ENCODE peak calls at places on chromosomes 5 and 9, in four cellular contexts. G, J, X and T are unnamed samples.
A peak's percentile ranks its signal among the peaks of the same experiment; 100 is the strongest.

GRCh38 chr5:35838370-35839042 is 18.2 kb upstream of the IL7R start:
- DNase-seq in G (no peak), J (no peak), X (no peak), T (no peak)

GRCh38 chr5:151257731-151258715 is 5.0 kb downstream of the GM2A start:
- DNase-seq in G (no peak), J (peak; percentile 33), X (peak; percentile 12), T (no peak)

GRCh38 chr9:7560669-7561305 is 238.8 kb downstream of the DMAC1 start:
- DNase-seq in G (no peak), J (no peak), X (no peak), T (no peak)

GRCh38 chr9:112299514-112299913 is 33.9 kb downstream of the PTBP3 start:
- DNase-seq in G (no peak), J (peak; percentile 61), X (peak; percentile 84), T (peak; percentile 35)

GRCh38 chr9:87157366-87158031 is 210.2 kb upstream of the GAS1 start:
- DNase-seq in G (no peak), J (no peak), X (no peak), T (no peak)

GRCh38 chr9:73565833-73566465 is 414.3 kb downstream of the ANXA1 start:
- DNase-seq in G (peak; percentile 57), J (peak; percentile 49), X (peak; percentile 52), T (peak; percentile 64)

GRCh38 chr5:96297290-96297689 is 135.8 kb downstream of the PCSK1 start:
- DNase-seq in G (no peak), J (no peak), X (peak; percentile 90), T (peak; percentile 66)

GRCh38 chr5:133311171-133311570 is 259.4 kb downstream of the HSPA4 start:
- DNase-seq in G (no peak), J (no peak), X (no peak), T (no peak)

GRCh38 chr5:129018836-129019235 is 53.5 kb downstream of the SLC27A6 start:
- DNase-seq in G (no peak), J (no peak), X (no peak), T (no peak)

GRCh38 chr5:50328193-50328729 is 112.8 kb downstream of the EMB start:
- DNase-seq in G (no peak), J (no peak), X (no peak), T (no peak)

GRCh38 chr5:50320131-50320749 is 120.8 kb downstream of the EMB start:
- DNase-seq in G (no peak), J (no peak), X (no peak), T (no peak)

DNA sequence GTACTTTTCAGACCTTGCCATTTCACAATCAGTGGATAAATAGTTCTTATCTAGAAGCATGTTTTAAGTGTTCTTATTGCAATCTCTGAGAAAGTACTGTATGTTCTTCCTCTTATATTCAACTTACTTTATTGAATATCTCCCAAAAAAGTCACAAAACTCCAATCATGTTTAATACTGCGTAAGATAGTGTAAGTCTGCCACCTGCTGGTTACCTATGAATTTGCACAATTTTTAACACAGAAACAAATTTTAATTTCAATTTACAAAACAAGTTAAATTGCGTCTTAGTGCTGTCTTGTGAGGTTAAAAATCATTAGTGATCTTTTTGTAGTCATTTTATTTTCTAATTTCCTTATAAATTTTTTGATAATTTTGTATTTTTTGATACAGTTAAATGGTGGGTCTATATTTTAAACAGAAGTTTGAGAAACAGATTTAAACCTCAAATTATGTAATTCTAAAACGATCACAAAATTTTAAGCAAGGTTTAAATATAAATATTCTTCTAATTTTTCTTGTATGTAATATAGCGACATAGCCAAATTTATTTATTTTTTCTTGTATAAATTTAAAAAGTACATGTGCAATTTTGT is 115.8 kb downstream of the EMB start:
- DNase-seq in G (no peak), J (peak; percentile 19), X (peak; percentile 31), T (peak; percentile 26)
- TF ChIP-seq CTCF in G (peak; percentile 46), J (peak; percentile 74), X (peak; percentile 64), T (peak; percentile 61)

DNA sequence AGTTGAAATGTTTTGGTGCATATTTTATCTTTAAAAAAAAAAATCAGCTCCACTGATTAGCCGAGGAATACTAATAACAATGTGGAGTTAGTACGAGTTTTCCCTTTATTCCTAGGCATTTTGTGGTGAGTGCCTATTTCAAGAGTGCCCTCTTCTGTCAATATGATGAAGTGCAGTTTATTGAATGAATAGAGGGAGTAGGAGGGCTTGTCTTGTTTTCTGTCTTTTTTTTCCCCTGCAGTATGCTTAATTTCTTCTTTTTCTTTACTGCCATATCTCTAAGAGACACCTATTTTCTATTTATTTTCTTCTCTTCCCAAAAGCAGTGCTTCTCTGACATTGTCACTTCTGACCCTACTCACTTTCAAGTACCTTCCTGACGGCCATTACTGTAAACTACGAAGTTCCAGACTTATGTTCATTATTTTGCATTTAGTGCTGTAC is 169.6 kb upstream of the PITX1 start:
- DNase-seq in G (no peak), J (peak; percentile 48), X (peak; percentile 32), T (peak; percentile 38)
- TF ChIP-seq CTCF in G (peak; percentile 15), J (peak; percentile 30), X (peak; percentile 62), T (peak; percentile 41)

GRCh38 chr9:4923580-4924544 is 61.2 kb upstream of the JAK2 start:
- DNase-seq in G (no peak), J (peak; percentile 36), X (peak; percentile 61), T (peak; percentile 44)
- TF ChIP-seq CTCF in G (no peak), J (peak; percentile 63), X (peak; percentile 43), T (peak; percentile 40)

GRCh38 chr5:108276187-108276586 is 105.7 kb downstream of the FBXL17 start:
- DNase-seq in G (no peak), J (no peak), X (no peak), T (no peak)

GRCh38 chr5:108280960-108281569 is 100.8 kb downstream of the FBXL17 start:
- DNase-seq in G (no peak), J (no peak), X (no peak), T (no peak)

GRCh38 chr5:108280248-108280647 is 101.7 kb downstream of the FBXL17 start:
- DNase-seq in G (no peak), J (no peak), X (no peak), T (no peak)

DNA sequence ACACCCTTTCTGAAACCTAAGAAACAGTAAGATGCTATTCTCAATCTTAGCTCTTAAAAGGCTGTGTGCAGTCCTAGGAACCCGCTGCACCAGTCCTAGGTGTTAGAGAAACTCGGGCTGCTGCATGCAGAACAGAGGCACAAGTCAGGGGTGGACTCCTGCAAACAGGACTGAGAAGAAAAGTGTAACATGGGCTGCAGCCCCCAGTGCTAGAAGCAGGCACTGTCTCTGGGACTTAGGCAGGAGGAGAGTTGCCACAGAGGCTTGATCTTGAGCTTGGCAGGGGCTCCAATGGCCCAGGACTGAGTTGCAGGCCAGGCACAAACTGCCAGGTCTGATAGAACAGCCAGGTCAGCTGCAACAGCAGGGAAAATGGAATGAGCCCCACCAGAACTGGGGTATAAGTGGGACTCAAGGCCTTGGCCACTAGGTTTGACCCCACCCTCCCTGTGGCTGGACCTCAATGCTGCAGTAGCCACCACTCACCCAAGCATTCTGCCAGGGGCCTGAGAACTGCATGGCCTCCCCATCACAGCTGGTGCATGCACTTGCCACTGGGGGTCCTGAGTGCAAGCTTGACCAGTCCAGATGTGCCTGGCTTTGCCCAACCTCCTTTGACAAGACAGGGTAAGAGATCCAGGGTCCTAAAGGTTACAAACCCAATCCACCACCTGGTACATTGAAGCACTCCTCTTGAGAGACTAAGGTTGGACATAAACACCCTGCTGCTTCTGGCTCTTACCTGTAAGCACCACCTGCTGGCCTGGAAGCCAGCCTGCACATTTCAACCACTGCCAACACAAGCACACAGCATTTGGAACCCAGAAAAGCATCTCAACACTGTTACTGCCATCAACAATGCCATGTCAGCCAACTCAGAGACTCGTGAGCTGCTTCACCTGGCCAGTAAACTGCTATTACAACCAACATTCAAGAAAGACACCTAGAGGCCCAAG is 103.3 kb downstream of the FBXL17 start:
- DNase-seq in G (peak; percentile 17), J (peak; percentile 1), X (no peak), T (no peak)
- TF ChIP-seq CTCF in G (no peak), J (no peak), X (no peak), T (no peak)

GRCh38 chr5:16679863-16680262 is 63.1 kb upstream of the RETREG1 start:
- DNase-seq in G (peak; percentile 50), J (no peak), X (no peak), T (no peak)
- TF ChIP-seq CTCF in G (no peak), J (no peak), X (no peak), T (peak; percentile 19)

DNA sequence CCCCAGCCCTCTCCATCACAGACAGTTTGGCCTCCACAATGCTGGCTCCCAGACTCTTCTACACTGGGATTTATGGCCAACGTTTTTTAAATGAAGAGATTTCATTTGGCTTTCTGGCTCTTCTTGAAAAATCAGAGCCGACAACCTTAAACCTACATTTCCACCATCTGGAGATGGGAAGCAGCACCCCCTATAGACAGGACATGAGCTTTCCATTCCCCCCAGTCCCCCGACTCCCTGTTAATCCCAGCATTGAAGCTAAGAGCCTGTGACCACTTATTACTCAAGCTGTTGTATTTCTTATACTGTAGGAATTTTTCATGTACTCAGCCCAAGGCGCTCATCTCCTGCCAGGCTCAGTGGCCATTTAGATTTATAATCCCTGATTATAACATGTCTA is 34.0 kb upstream of the AFAP1L1 start:
- DNase-seq in G (peak; percentile 23), J (no peak), X (no peak), T (no peak)
- TF ChIP-seq CTCF in G (no peak), J (no peak), X (peak; percentile 26), T (peak; percentile 36)

GRCh38 chr5:94613583-94613982 is 4.8 kb downstream of the KIAA0825 start:
- DNase-seq in G (no peak), J (peak; percentile 43), X (peak; percentile 25), T (peak; percentile 19)
- TF ChIP-seq CTCF in G (no peak), J (peak; percentile 31), X (peak; percentile 20), T (peak; percentile 5)